ENCODE peak calls at places on chromosomes 7 and 10, in five cellular contexts. L, N, R, E and P are unnamed samples.

GRCh38 chr7:70694357-70694908 is 437.5 kb upstream of the GALNT17 start:
- DNase-seq in N (no peak), R (no peak), L (peak), E (peak), P (peak)

GRCh38 chr7:1176891-1177373 is 16.9 kb upstream of the ZFAND2A start:
- DNase-seq in E (peak), L (peak), N (peak), R (peak), P (peak)

GRCh38 chr10:104028146-104028545 is 57.5 kb downstream of the COL17A1 start:
- DNase-seq in L (peak), R (no peak), N (no peak), E (peak), P (no peak)

GRCh38 chr7:10952588-10952987 is 21.1 kb upstream of the PHF14 start:
- DNase-seq in R (no peak), L (no peak), N (no peak), E (no peak), P (no peak)

GRCh38 chr7:50610521-50611277 is 45.5 kb upstream of the DDC start:
- DNase-seq in R (no peak), N (no peak), E (no peak), L (peak), P (no peak)

GRCh38 chr10:79314761-79315601 is 32.3 kb upstream of the PPIF start:
- DNase-seq in L (no peak), N (no peak), E (no peak), R (peak), P (no peak)

GRCh38 chr10:17216217-17216900 is 11.7 kb upstream of the VIM start:
- DNase-seq in N (no peak), R (no peak), E (no peak), L (peak), P (peak)

GRCh38 chr10:76195990-76196389 is 764.6 kb downstream of the LRMDA start:
- DNase-seq in R (no peak), E (no peak), N (no peak), L (no peak), P (no peak)

GRCh38 chr10:83677795-83678194 is 461.5 kb upstream of the GHITM start:
- DNase-seq in L (peak), R (no peak), E (no peak), N (no peak), P (no peak)

GRCh38 chr7:30353532-30353931 is 69.1 kb downstream of the ZNRF2 start:
- DNase-seq in L (no peak), N (no peak), E (no peak), R (no peak), P (no peak)

GRCh38 chr10:3485287-3485686 is 299.7 kb downstream of the KLF6 start:
- DNase-seq in N (no peak), R (no peak), E (no peak), L (no peak), P (no peak)

GRCh38 chr7:106841896-106842390 is 23.1 kb upstream of the PIK3CG start:
- DNase-seq in N (no peak), R (no peak), E (no peak), L (no peak), P (no peak)

GRCh38 chr7:44132039-44132438 is 8.7 kb upstream of the POLD2 start:
- DNase-seq in R (no peak), L (peak), N (no peak), E (no peak), P (no peak)

GRCh38 chr10:115606727-115607126 is 513.6 kb downstream of the ATRNL1 start:
- DNase-seq in R (no peak), N (no peak), E (no peak), L (no peak), P (no peak)

GRCh38 chr7:77570330-77571011 is 33.4 kb downstream of the PTPN12 start:
- DNase-seq in N (no peak), R (no peak), L (peak), E (no peak), P (no peak)

GRCh38 chr7:103114576-103115008 is 34.3 kb downstream of the NAPEPLD start:
- DNase-seq in E (no peak), N (no peak), R (no peak), L (no peak), P (no peak)

GRCh38 chr7:90552521-90552920 is 43.6 kb upstream of the CDK14 start:
- DNase-seq in N (no peak), L (peak), E (no peak), R (no peak), P (no peak)

GRCh38 chr7:135320277-135320676 is 86.6 kb downstream of the STRA8 start:
- DNase-seq in L (peak), N (peak), E (no peak), R (peak), P (no peak)

GRCh38 chr7:150961510-150962284 is 16.4 kb downstream of the KCNH2 start:
- DNase-seq in R (no peak), L (no peak), E (no peak), N (no peak), P (no peak)

GRCh38 chr7:132993377-132994013 is 88.4 kb downstream of the CHCHD3 start:
- DNase-seq in E (no peak), R (no peak), L (no peak), N (no peak), P (no peak)

GRCh38 chr10:104371753-104372152 is 18.1 kb downstream of the CFAP58 start:
- DNase-seq in E (no peak), R (no peak), L (no peak), N (no peak), P (no peak)

GRCh38 chr10:116287906-116288501 is 15.0 kb upstream of the GFRA1 start:
- DNase-seq in N (no peak), L (peak), R (no peak), E (peak), P (no peak)

GRCh38 chr10:46558141-46558410 is 1.6 kb upstream of the GPRIN2 start:
- DNase-seq in L (no peak), E (no peak), N (no peak), R (no peak), P (no peak)

GRCh38 chr10:97903128-97904025 is 53.7 kb downstream of the GOLGA7B start:
- DNase-seq in R (peak), E (no peak), L (no peak), N (peak), P (no peak)

GRCh38 chr7:70696139-70696782 is 435.7 kb upstream of the GALNT17 start:
- DNase-seq in N (no peak), R (no peak), L (no peak), E (no peak), P (no peak)

GRCh38 chr10:32366111-32366510 is 19.2 kb upstream of the EPC1 start:
- DNase-seq in L (no peak), E (no peak), R (no peak), N (no peak), P (no peak)